ENCODE peak calls at places on chromosomes 13 and 19, in four cellular contexts. One of them, this sample, is unnamed. For H3K4me1, the result is how much of the 10 kb centered on the place peaks cover.

GRCh38 chr19:29320076-29320475 is 107.1 kb upstream of the UQCRFS1 start:
- DNase-seq in spleen: no peak
- DNase-seq in colonic mucosa: no peak
- DNase-seq in HCT116: no peak
- DNase-seq in this sample: no peak

GRCh38 chr13:41985788-41986508 is 25.0 kb upstream of the VWA8 start:
- DNase-seq in spleen: no peak
- DNase-seq in HCT116: no peak
- DNase-seq in colonic mucosa: no peak
- DNase-seq in this sample: peak

GRCh38 chr19:57688011-57688763 is 6.4 kb downstream of the ZNF551 start:
- DNase-seq in spleen: no peak
- DNase-seq in colonic mucosa: no peak
- DNase-seq in HCT116: no peak
- DNase-seq in this sample: no peak

GRCh38 chr13:28754698-28755545 is 36.2 kb upstream of the SLC46A3 start:
- DNase-seq in spleen: peak
- DNase-seq in colonic mucosa: peak
- DNase-seq in HCT116: peak
- DNase-seq in this sample: no peak

GRCh38 chr13:46295531-46296464 is 84.1 kb downstream of the LRRC63 start:
- DNase-seq in colonic mucosa: no peak
- DNase-seq in HCT116: no peak
- DNase-seq in spleen: no peak
- DNase-seq in this sample: peak

GRCh38 chr13:91155512-91156114 is 191.9 kb upstream of the MIR17HG start:
- DNase-seq in colonic mucosa: no peak
- DNase-seq in HCT116: no peak
- DNase-seq in spleen: no peak
- DNase-seq in this sample: no peak

GRCh38 chr19:48367855-48368254 is 3.7 kb downstream of the SYNGR4 start:
- DNase-seq in spleen: no peak
- DNase-seq in colonic mucosa: no peak
- DNase-seq in HCT116: no peak
- DNase-seq in this sample: no peak

GRCh38 chr13:52053460-52053859 is 29.0 kb downstream of the UTP14C start:
- DNase-seq in HCT116: no peak
- DNase-seq in colonic mucosa: no peak
- DNase-seq in spleen: no peak
- DNase-seq in this sample: no peak

GRCh38 chr13:74003374-74003773 is 130.8 kb downstream of the KLF12 start:
- DNase-seq in spleen: no peak
- DNase-seq in HCT116: no peak
- DNase-seq in colonic mucosa: no peak
- DNase-seq in this sample: no peak

GRCh38 chr19:54201172-54201701 is 579 bp downstream of the RPS9 start:
- DNase-seq in HCT116: no peak
- DNase-seq in spleen: peak
- DNase-seq in colonic mucosa: no peak
- DNase-seq in this sample: no peak

GRCh38 chr13:42048625-42049453 is at the start of gene DGKH:
- DNase-seq in HCT116: peak
- DNase-seq in spleen: peak
- DNase-seq in colonic mucosa: peak
- DNase-seq in this sample: peak

GRCh38 chr13:40069173-40070044 is 413.9 kb downstream of the COG6 start:
- DNase-seq in HCT116: peak
- DNase-seq in colonic mucosa: peak
- DNase-seq in spleen: peak
- DNase-seq in this sample: peak

GRCh38 chr13:98622926-98623325 is 46.0 kb upstream of the STK24 start:
- DNase-seq in colonic mucosa: no peak
- DNase-seq in HCT116: no peak
- DNase-seq in spleen: no peak
- DNase-seq in this sample: no peak

GRCh38 chr13:23488442-23488841 is 54.9 kb upstream of the SACS start:
- DNase-seq in HCT116: no peak
- DNase-seq in colonic mucosa: no peak
- DNase-seq in spleen: no peak
- DNase-seq in this sample: no peak

GRCh38 chr19:42343344-42344110 is 18.1 kb downstream of the MEGF8 start:
- DNase-seq in colonic mucosa: no peak
- DNase-seq in HCT116: no peak
- DNase-seq in spleen: no peak
- DNase-seq in this sample: no peak

GRCh38 chr13:94234766-94235165 is 244.7 kb downstream of the DCT start:
- DNase-seq in colonic mucosa: no peak
- DNase-seq in HCT116: no peak
- DNase-seq in spleen: no peak
- DNase-seq in this sample: no peak

GRCh38 chr19:37304190-37304883 is 66.6 kb upstream of the ZNF527 start:
- DNase-seq in colonic mucosa: no peak
- DNase-seq in spleen: peak
- DNase-seq in HCT116: no peak
- DNase-seq in this sample: no peak

GRCh38 chr19:29624489-29625210 is 18.6 kb downstream of the POP4 start:
- DNase-seq in HCT116: no peak
- DNase-seq in spleen: peak
- DNase-seq in colonic mucosa: no peak
- DNase-seq in this sample: no peak

GRCh38 chr19:30053558-30053957 is 111.5 kb downstream of the URI1 start:
- DNase-seq in spleen: no peak
- DNase-seq in colonic mucosa: no peak
- DNase-seq in HCT116: no peak
- DNase-seq in this sample: no peak

GRCh38 chr13:113548171-113548641 is 36.3 kb upstream of the TFDP1 start:
- DNase-seq in colonic mucosa: peak
- DNase-seq in HCT116: no peak
- DNase-seq in spleen: peak
- DNase-seq in this sample: no peak

GRCh38 chr19:13283871-13284270 is 133.7 kb downstream of the IER2 start:
- DNase-seq in HCT116: no peak
- DNase-seq in spleen: no peak
- DNase-seq in colonic mucosa: no peak
- DNase-seq in this sample: no peak
- H3K27ac ChIP-seq in HCT116: no peak
- H3K27ac ChIP-seq in spleen: no peak
- H3K27ac ChIP-seq in colonic mucosa: no peak
- H3K27ac ChIP-seq in this sample: no peak

DNA sequence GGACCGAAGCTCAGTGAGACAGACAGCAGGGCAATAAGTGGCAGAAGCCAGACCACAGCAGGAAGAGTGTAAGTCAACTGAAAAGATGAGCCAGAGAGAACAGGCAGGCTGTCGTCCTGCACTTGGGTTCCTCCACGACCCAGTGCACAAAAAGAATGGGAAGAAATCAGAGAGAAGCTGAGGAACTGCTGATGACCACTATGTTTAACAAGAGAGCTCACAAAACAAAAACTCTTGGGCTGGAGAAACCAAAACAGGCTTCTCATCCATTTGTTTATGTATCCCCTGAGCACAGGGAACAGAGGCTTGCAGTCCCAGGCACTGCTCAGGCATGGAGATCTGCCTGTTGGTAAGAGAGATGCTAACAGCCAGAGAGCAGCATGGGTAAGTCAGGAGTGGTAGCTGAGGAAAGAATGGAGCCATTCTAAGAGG is 14.0 kb downstream of the AKAP8L start:
- DNase-seq in HCT116: no peak
- DNase-seq in spleen: no peak
- DNase-seq in colonic mucosa: no peak
- DNase-seq in this sample: no peak
- H3K4me1 ChIP-seq in HCT116: under half
- H3K4me1 ChIP-seq in spleen: under half
- H3K4me1 ChIP-seq in colonic mucosa: under half
- H3K4me1 ChIP-seq in this sample: under half

GRCh38 chr19:11390359-11390758 is 6.2 kb upstream of the EPOR start:
- DNase-seq in colonic mucosa: no peak
- DNase-seq in HCT116: no peak
- DNase-seq in spleen: no peak
- DNase-seq in this sample: no peak
- H3K27ac ChIP-seq in colonic mucosa: no peak
- H3K27ac ChIP-seq in HCT116: no peak
- H3K27ac ChIP-seq in spleen: no peak
- H3K27ac ChIP-seq in this sample: no peak

GRCh38 chr19:11674067-11674492 is 64.7 kb downstream of the ZNF823 start:
- DNase-seq in colonic mucosa: no peak
- DNase-seq in spleen: no peak
- DNase-seq in HCT116: no peak
- DNase-seq in this sample: no peak
- H3K4me1 ChIP-seq in colonic mucosa: under half
- H3K4me1 ChIP-seq in spleen: under half
- H3K4me1 ChIP-seq in HCT116: under half
- H3K4me1 ChIP-seq in this sample: under half

GRCh38 chr19:4639531-4640246 is 373 bp downstream of the TNFAIP8L1 start:
- DNase-seq in colonic mucosa: peak
- DNase-seq in spleen: peak
- DNase-seq in HCT116: no peak
- DNase-seq in this sample: peak
- H3K27ac ChIP-seq in colonic mucosa: no peak
- H3K27ac ChIP-seq in spleen: peak
- H3K27ac ChIP-seq in HCT116: peak
- H3K27ac ChIP-seq in this sample: no peak

DNA sequence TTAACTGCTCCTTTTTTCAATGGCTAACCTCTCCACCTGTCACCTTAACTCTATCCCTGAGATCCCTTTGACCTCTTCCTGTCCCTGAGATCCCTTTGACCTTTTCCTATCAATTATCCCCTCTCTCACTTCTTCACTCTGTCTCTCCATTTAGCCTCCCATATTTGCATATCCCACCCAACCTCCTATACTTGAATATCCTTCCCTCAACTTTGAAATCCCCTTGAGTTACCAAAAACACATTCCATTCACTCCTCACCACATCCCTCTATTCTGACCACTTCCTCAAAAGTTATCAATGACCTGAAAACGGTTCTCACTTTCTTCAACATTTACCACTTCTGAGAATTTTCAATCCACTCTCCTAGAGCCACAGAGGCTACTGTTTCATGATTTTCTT is 3.0 kb downstream of the MYCBP2 start:
- DNase-seq in spleen: no peak
- DNase-seq in colonic mucosa: no peak
- DNase-seq in HCT116: no peak
- DNase-seq in this sample: no peak
- H3K4me1 ChIP-seq in spleen: half or more
- H3K4me1 ChIP-seq in colonic mucosa: under half
- H3K4me1 ChIP-seq in HCT116: under half
- H3K4me1 ChIP-seq in this sample: under half

DNA sequence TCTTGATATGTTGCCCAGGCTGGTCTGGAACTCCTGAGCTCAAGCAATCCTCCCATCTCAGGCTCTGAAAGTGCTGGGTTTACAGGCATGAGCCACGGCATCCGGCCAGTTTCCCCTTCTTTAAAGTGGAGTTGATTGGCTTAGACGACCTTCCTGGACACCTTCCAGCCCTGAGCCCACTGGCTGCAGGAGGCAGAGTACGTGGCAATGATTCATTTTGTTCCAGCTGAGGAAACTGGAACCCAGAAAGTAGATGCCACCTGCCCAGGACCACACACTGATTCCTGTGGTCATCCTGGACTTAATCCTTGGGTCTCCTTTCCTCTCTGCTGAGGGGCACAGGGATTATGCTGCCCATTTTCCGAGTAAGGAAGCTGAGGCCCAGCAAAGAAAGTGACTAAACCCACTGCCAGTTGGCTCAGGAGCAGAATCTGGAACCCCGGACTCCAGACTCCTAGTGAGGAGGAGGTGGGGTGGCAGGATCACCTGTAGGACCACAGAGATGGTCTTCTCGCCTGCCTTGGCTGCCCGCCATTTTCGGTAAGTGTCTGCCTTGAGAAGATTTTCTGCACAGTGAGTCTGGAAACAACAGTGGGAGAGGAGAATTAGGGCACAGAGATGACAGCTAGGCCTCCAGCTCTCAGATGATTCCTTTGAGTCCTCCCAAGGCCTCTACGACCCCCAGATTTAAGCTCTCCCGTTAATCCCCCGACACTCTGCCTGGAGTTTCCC is 737 bp downstream of the XRCC1 start:
- DNase-seq in HCT116: no peak
- DNase-seq in colonic mucosa: no peak
- DNase-seq in spleen: no peak
- DNase-seq in this sample: peak
- H3K27ac ChIP-seq in HCT116: peak
- H3K27ac ChIP-seq in colonic mucosa: peak
- H3K27ac ChIP-seq in spleen: peak
- H3K27ac ChIP-seq in this sample: peak

GRCh38 chr19:35253316-35254286 is 4.8 kb downstream of the LSR start:
- DNase-seq in colonic mucosa: peak
- DNase-seq in HCT116: no peak
- DNase-seq in spleen: peak
- DNase-seq in this sample: peak

GRCh38 chr19:35249146-35249847 is 495 bp downstream of the LSR start:
- DNase-seq in spleen: no peak
- DNase-seq in HCT116: no peak
- DNase-seq in colonic mucosa: peak
- DNase-seq in this sample: peak

GRCh38 chr19:35248310-35249145 is at the start of gene LSR:
- DNase-seq in spleen: peak
- DNase-seq in colonic mucosa: peak
- DNase-seq in HCT116: peak
- DNase-seq in this sample: no peak

GRCh38 chr19:35249848-35250711 is 1.3 kb downstream of the LSR start:
- DNase-seq in HCT116: no peak
- DNase-seq in colonic mucosa: peak
- DNase-seq in spleen: peak
- DNase-seq in this sample: no peak

DNA sequence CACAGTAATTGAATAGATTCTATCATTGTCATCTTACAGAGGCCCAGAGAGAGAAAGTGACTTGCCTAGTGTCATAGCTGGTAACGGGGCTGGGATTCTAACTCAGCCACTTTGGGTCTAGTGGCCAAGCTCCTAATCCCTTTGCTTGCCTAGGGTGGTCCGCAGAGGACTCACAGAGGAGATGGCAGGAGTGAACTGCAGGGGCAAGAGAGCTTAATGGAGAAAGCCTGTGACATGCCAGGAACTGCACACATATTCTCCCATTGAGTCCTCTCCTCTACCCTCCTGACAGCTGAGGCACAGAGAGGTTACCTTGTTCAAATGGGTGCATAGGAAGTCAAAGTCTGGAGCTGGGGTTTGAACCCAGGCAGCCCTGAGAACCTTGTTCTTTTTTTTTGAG is 2.7 kb downstream of the LSR start:
- DNase-seq in HCT116: no peak
- DNase-seq in spleen: peak
- DNase-seq in colonic mucosa: peak
- DNase-seq in this sample: peak
- H3K4me1 ChIP-seq in HCT116: under half
- H3K4me1 ChIP-seq in spleen: under half
- H3K4me1 ChIP-seq in colonic mucosa: under half
- H3K4me1 ChIP-seq in this sample: under half